ENCODE peak calls at places on chromosomes 11 and 22, in six cellular contexts. One of them, this sample, is unnamed.

GRCh38 chr22:41280065-41280464 is 5.9 kb downstream of the RANGAP1 start:
- DNase-seq in heart left ventricle: no peak
- DNase-seq in uterus: no peak
- DNase-seq in thyroid gland: no peak
- DNase-seq in lower leg skin: peak; percentile 69
- DNase-seq in A549: no peak
- DNase-seq in this sample: no peak

GRCh38 chr11:45180888-45181594 is 34.6 kb downstream of the PRDM11 start:
- DNase-seq in heart left ventricle: peak; percentile 83
- DNase-seq in uterus: peak; percentile 77
- DNase-seq in thyroid gland: peak; percentile 82
- DNase-seq in lower leg skin: no peak
- DNase-seq in A549: peak; percentile 65
- DNase-seq in this sample: peak; percentile 88

GRCh38 chr11:126348806-126349582 is 6.5 kb upstream of the ST3GAL4 start:
- DNase-seq in heart left ventricle: peak; percentile 63
- DNase-seq in uterus: no peak
- DNase-seq in thyroid gland: no peak
- DNase-seq in lower leg skin: no peak
- DNase-seq in A549: no peak
- DNase-seq in this sample: no peak

GRCh38 chr22:48574776-48575566 is 1252.7 kb downstream of the BRD1 start:
- DNase-seq in heart left ventricle: no peak
- DNase-seq in uterus: no peak
- DNase-seq in thyroid gland: no peak
- DNase-seq in lower leg skin: no peak
- DNase-seq in A549: peak; percentile 67
- DNase-seq in this sample: no peak

GRCh38 chr11:1308745-1309497 is 511 bp downstream of the TOLLIP start:
- DNase-seq in heart left ventricle: no peak
- DNase-seq in uterus: no peak
- DNase-seq in thyroid gland: no peak
- DNase-seq in lower leg skin: no peak
- DNase-seq in A549: no peak
- DNase-seq in this sample: no peak

GRCh38 chr11:77107950-77108349 is 5.3 kb downstream of the OMP start:
- DNase-seq in heart left ventricle: peak; percentile 69
- DNase-seq in uterus: peak; percentile 55
- DNase-seq in thyroid gland: peak; percentile 66
- DNase-seq in lower leg skin: no peak
- DNase-seq in A549: peak; percentile 73
- DNase-seq in this sample: no peak

GRCh38 chr11:1877211-1878133 is 14.2 kb downstream of the PRR33 start:
- DNase-seq in heart left ventricle: peak; percentile 87
- DNase-seq in uterus: peak; percentile 69
- DNase-seq in thyroid gland: no peak
- DNase-seq in lower leg skin: no peak
- DNase-seq in A549: no peak
- DNase-seq in this sample: peak; percentile 80

GRCh38 chr22:21015051-21016006 is at the start of gene P2RX6:
- DNase-seq in heart left ventricle: no peak
- DNase-seq in uterus: no peak
- DNase-seq in thyroid gland: no peak
- DNase-seq in lower leg skin: no peak
- DNase-seq in A549: no peak
- DNase-seq in this sample: no peak

GRCh38 chr11:88169481-88169880 is 5.8 kb downstream of the RAB38 start:
- DNase-seq in heart left ventricle: no peak
- DNase-seq in uterus: no peak
- DNase-seq in thyroid gland: no peak
- DNase-seq in lower leg skin: no peak
- DNase-seq in A549: no peak
- DNase-seq in this sample: no peak

GRCh38 chr11:122765487-122766131 is 72.7 kb upstream of the CRTAM start:
- DNase-seq in heart left ventricle: no peak
- DNase-seq in uterus: no peak
- DNase-seq in thyroid gland: no peak
- DNase-seq in lower leg skin: no peak
- DNase-seq in A549: no peak
- DNase-seq in this sample: no peak

GRCh38 chr11:70547821-70548670 is 149.7 kb downstream of the CTTN start:
- DNase-seq in heart left ventricle: no peak
- DNase-seq in uterus: no peak
- DNase-seq in thyroid gland: no peak
- DNase-seq in lower leg skin: no peak
- DNase-seq in A549: no peak
- DNase-seq in this sample: no peak

GRCh38 chr22:43060213-43060612 is 29.0 kb downstream of the TTLL1 start:
- DNase-seq in heart left ventricle: no peak
- DNase-seq in uterus: no peak
- DNase-seq in thyroid gland: peak; percentile 26
- DNase-seq in lower leg skin: no peak
- DNase-seq in A549: peak; percentile 33
- DNase-seq in this sample: no peak

GRCh38 chr22:26008587-26008986 is 160.7 kb upstream of the SEZ6L start:
- DNase-seq in heart left ventricle: no peak
- DNase-seq in uterus: no peak
- DNase-seq in thyroid gland: no peak
- DNase-seq in lower leg skin: no peak
- DNase-seq in A549: no peak
- DNase-seq in this sample: no peak

GRCh38 chr11:117183724-117184349 is 5.3 kb downstream of the SIDT2 start:
- DNase-seq in heart left ventricle: peak; percentile 18
- DNase-seq in uterus: peak; percentile 10
- DNase-seq in thyroid gland: no peak
- DNase-seq in lower leg skin: no peak
- DNase-seq in A549: no peak
- DNase-seq in this sample: peak; percentile 47

GRCh38 chr11:113991170-113991569 is 16.3 kb downstream of the HTR3A start:
- DNase-seq in heart left ventricle: no peak
- DNase-seq in uterus: no peak
- DNase-seq in thyroid gland: peak; percentile 42
- DNase-seq in lower leg skin: no peak
- DNase-seq in A549: no peak
- DNase-seq in this sample: no peak

GRCh38 chr11:1205121-1205986 is 17.5 kb upstream of the MUC5B start:
- DNase-seq in heart left ventricle: no peak
- DNase-seq in uterus: peak; percentile 4
- DNase-seq in thyroid gland: peak; percentile 0
- DNase-seq in lower leg skin: no peak
- DNase-seq in A549: no peak
- DNase-seq in this sample: peak; percentile 58

GRCh38 chr11:10439924-10440323 is 15.1 kb upstream of the AMPD3 start:
- DNase-seq in heart left ventricle: no peak
- DNase-seq in uterus: no peak
- DNase-seq in thyroid gland: no peak
- DNase-seq in lower leg skin: no peak
- DNase-seq in A549: no peak
- DNase-seq in this sample: no peak

GRCh38 chr22:27170491-27170890 is 513.1 kb downstream of the MIAT start:
- DNase-seq in heart left ventricle: no peak
- DNase-seq in uterus: peak; percentile 54
- DNase-seq in thyroid gland: peak; percentile 11
- DNase-seq in lower leg skin: no peak
- DNase-seq in A549: peak; percentile 69
- DNase-seq in this sample: peak; percentile 81

GRCh38 chr11:130631119-130631518 is 182.7 kb downstream of the ADAMTS15 start:
- DNase-seq in heart left ventricle: no peak
- DNase-seq in uterus: no peak
- DNase-seq in thyroid gland: no peak
- DNase-seq in lower leg skin: no peak
- DNase-seq in A549: peak; percentile 70
- DNase-seq in this sample: no peak

GRCh38 chr11:35144103-35144741 is 5.3 kb downstream of the CD44 start:
- DNase-seq in heart left ventricle: no peak
- DNase-seq in uterus: no peak
- DNase-seq in thyroid gland: no peak
- DNase-seq in lower leg skin: no peak
- DNase-seq in A549: no peak
- DNase-seq in this sample: no peak

GRCh38 chr11:75812542-75813040 is 2.4 kb upstream of the UVRAG start:
- DNase-seq in heart left ventricle: no peak
- DNase-seq in uterus: no peak
- DNase-seq in thyroid gland: no peak
- DNase-seq in lower leg skin: no peak
- DNase-seq in A549: no peak
- DNase-seq in this sample: no peak

GRCh38 chr11:15944460-15944859 is 411.9 kb downstream of the SOX6 start:
- DNase-seq in heart left ventricle: no peak
- DNase-seq in uterus: no peak
- DNase-seq in thyroid gland: no peak
- DNase-seq in lower leg skin: peak; percentile 4
- DNase-seq in A549: no peak
- DNase-seq in this sample: no peak

GRCh38 chr11:67120881-67121710 is 2.0 kb downstream of the KDM2A start:
- DNase-seq in heart left ventricle: no peak
- DNase-seq in uterus: no peak
- DNase-seq in thyroid gland: no peak
- DNase-seq in lower leg skin: peak; percentile 38
- DNase-seq in A549: peak; percentile 34
- DNase-seq in this sample: peak; percentile 70
- TF ChIP-seq POLR2A in heart left ventricle: no peak
- TF ChIP-seq POLR2A in uterus: no peak
- TF ChIP-seq POLR2A in thyroid gland: no peak
- TF ChIP-seq POLR2A in lower leg skin: no peak
- TF ChIP-seq POLR2A in A549: no peak
- TF ChIP-seq POLR2A in this sample: no peak

GRCh38 chr11:63501236-63501635 is 4.6 kb upstream of the LGALS12 start:
- DNase-seq in heart left ventricle: no peak
- DNase-seq in uterus: no peak
- DNase-seq in thyroid gland: no peak
- DNase-seq in lower leg skin: no peak
- DNase-seq in A549: no peak
- DNase-seq in this sample: no peak

GRCh38 chr11:63504054-63504453 is 1.8 kb upstream of the LGALS12 start:
- DNase-seq in heart left ventricle: no peak
- DNase-seq in uterus: no peak
- DNase-seq in thyroid gland: no peak
- DNase-seq in lower leg skin: no peak
- DNase-seq in A549: no peak
- DNase-seq in this sample: no peak

GRCh38 chr11:63504933-63505586 is 824 bp upstream of the LGALS12 start:
- DNase-seq in heart left ventricle: peak; percentile 61
- DNase-seq in uterus: no peak
- DNase-seq in thyroid gland: peak; percentile 38
- DNase-seq in lower leg skin: no peak
- DNase-seq in A549: no peak
- DNase-seq in this sample: no peak

GRCh38 chr11:63502252-63502820 is 3.5 kb upstream of the LGALS12 start:
- DNase-seq in heart left ventricle: no peak
- DNase-seq in uterus: no peak
- DNase-seq in thyroid gland: no peak
- DNase-seq in lower leg skin: no peak
- DNase-seq in A549: no peak
- DNase-seq in this sample: no peak

GRCh38 chr11:63503492-63503891 is 2.4 kb upstream of the LGALS12 start:
- DNase-seq in heart left ventricle: peak; percentile 38
- DNase-seq in uterus: no peak
- DNase-seq in thyroid gland: no peak
- DNase-seq in lower leg skin: no peak
- DNase-seq in A549: no peak
- DNase-seq in this sample: no peak
- TF ChIP-seq POLR2A in heart left ventricle: no peak
- TF ChIP-seq POLR2A in uterus: no peak
- TF ChIP-seq POLR2A in thyroid gland: no peak
- TF ChIP-seq POLR2A in lower leg skin: no peak
- TF ChIP-seq POLR2A in A549: no peak
- TF ChIP-seq POLR2A in this sample: no peak

GRCh38 chr11:84819128-84819527 is 808.0 kb downstream of the DLG2 start:
- DNase-seq in heart left ventricle: no peak
- DNase-seq in uterus: no peak
- DNase-seq in thyroid gland: peak; percentile 56
- DNase-seq in lower leg skin: no peak
- DNase-seq in A549: no peak
- DNase-seq in this sample: no peak
- TF ChIP-seq POLR2A in heart left ventricle: no peak
- TF ChIP-seq POLR2A in uterus: no peak
- TF ChIP-seq POLR2A in thyroid gland: no peak
- TF ChIP-seq POLR2A in lower leg skin: no peak
- TF ChIP-seq POLR2A in A549: no peak
- TF ChIP-seq POLR2A in this sample: no peak

GRCh38 chr11:69012092-69013008 is 696 bp downstream of the MRGPRF start:
- DNase-seq in heart left ventricle: no peak
- DNase-seq in uterus: peak; percentile 52
- DNase-seq in thyroid gland: no peak
- DNase-seq in lower leg skin: no peak
- DNase-seq in A549: no peak
- DNase-seq in this sample: peak; percentile 87

GRCh38 chr11:69011624-69012091 is 1.4 kb downstream of the MRGPRF start:
- DNase-seq in heart left ventricle: no peak
- DNase-seq in uterus: no peak
- DNase-seq in thyroid gland: no peak
- DNase-seq in lower leg skin: no peak
- DNase-seq in A549: no peak
- DNase-seq in this sample: no peak

GRCh38 chr11:69014084-69014935 is 1.3 kb upstream of the MRGPRF start:
- DNase-seq in heart left ventricle: peak; percentile 85
- DNase-seq in uterus: peak; percentile 91
- DNase-seq in thyroid gland: no peak
- DNase-seq in lower leg skin: no peak
- DNase-seq in A549: no peak
- DNase-seq in this sample: peak; percentile 96

GRCh38 chr11:69014936-69015549 is 2.0 kb upstream of the MRGPRF start:
- DNase-seq in heart left ventricle: no peak
- DNase-seq in uterus: no peak
- DNase-seq in thyroid gland: no peak
- DNase-seq in lower leg skin: no peak
- DNase-seq in A549: no peak
- DNase-seq in this sample: no peak

DNA sequence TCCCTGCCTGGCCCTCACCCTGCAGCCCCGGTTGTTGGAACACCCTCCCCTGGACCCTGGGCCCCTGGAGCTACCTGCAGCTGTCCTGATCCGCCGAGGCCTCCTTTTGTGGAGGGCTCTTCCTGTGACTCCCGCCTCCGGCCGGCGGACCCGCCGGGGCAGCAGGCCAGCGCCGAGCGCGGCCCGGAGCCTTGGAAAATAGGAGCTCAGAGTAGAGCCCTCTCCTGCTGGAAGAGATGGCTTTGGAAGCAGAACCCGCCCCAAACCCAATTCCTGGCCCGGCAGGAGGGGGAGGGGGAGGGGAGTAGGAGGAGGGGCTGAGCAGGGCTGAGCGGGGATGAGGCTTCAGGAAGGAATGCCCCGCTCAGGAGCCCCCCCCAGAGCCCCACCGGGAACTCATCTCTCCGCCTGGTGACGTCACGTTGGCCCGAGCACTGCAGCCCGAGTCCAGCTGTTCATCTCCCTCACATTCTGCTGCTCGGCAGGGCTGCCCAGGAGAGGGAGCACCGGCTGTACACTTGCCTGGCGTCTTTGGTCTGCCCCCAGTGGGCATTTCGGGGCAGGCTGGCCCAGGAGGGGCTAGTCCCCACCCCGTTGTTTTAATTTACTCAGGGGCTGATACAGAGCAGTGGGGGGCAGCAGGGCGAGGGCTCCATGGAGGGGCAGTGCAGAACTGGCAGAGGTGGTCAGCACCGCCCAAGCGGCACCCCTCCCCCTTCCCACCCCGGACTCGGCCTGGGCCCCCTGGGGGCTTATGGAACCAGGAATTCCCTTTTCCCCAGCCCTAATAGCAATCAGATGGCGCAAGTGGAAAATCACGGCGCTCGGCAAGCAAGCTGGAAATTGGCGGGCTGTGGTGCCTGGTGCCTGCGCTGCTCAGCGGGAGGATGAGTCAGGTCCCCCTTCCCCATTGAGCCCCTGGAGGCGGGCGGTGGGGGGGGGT is at the start of gene MRGPRF:
- DNase-seq in heart left ventricle: peak; percentile 92
- DNase-seq in uterus: peak; percentile 99
- DNase-seq in thyroid gland: peak; percentile 40
- DNase-seq in lower leg skin: peak; percentile 80
- DNase-seq in A549: peak; percentile 30
- DNase-seq in this sample: peak; percentile 100
- TF ChIP-seq POLR2A in heart left ventricle: peak; percentile 47
- TF ChIP-seq POLR2A in uterus: peak; percentile 73
- TF ChIP-seq POLR2A in thyroid gland: no peak
- TF ChIP-seq POLR2A in lower leg skin: no peak
- TF ChIP-seq POLR2A in A549: no peak
- TF ChIP-seq POLR2A in this sample: peak; percentile 96

This sample was measured in sigmoid colon.